ENCODE peak calls at places on chromosome 9, in six cellular contexts. E, Y, H, L, Q and F are unnamed samples.

GRCh38 chr9:115444941-115445340 is 327.0 kb upstream of the TNC start:
- DNase-seq in H (no peak), E (no peak), Y (no peak), L (no peak), Q (no peak), F (no peak)

GRCh38 chr9:107137495-107138202 is 145.4 kb upstream of the RAD23B start:
- DNase-seq in E (no peak), Y (peak; percentile 33), Q (no peak), L (peak; percentile 76), H (peak; percentile 49), F (no peak)

GRCh38 chr9:36166150-36166927 is 2.8 kb upstream of the CCIN start:
- DNase-seq in L (peak; percentile 82), E (peak; percentile 96), H (peak; percentile 80), Q (peak; percentile 89), Y (peak; percentile 81), F (peak; percentile 74)

GRCh38 chr9:102867488-102867887 is 127.6 kb upstream of the CYLC2 start:
- DNase-seq in H (peak; percentile 3), L (no peak), Y (no peak), E (no peak), Q (no peak), F (no peak)

GRCh38 chr9:112175796-112176315 is 759 bp upstream of the SUSD1 start:
- DNase-seq in Q (no peak), H (no peak), Y (no peak), E (peak; percentile 47), L (peak; percentile 36), F (no peak)

GRCh38 chr9:77817590-77818311 is 169.6 kb upstream of the GNA14 start:
- DNase-seq in H (no peak), L (no peak), Q (no peak), E (no peak), Y (no peak), F (no peak)

GRCh38 chr9:136543280-136543679 is 2.6 kb downstream of the NOTCH1 start:
- DNase-seq in Q (no peak), H (no peak), Y (no peak), E (no peak), L (no peak), F (no peak)

GRCh38 chr9:83019246-83019645 is 43.7 kb downstream of the RASEF start:
- DNase-seq in Y (no peak), H (no peak), Q (no peak), E (no peak), L (no peak), F (no peak)

GRCh38 chr9:129612123-129612522 is 8.8 kb downstream of the C9orf50 start:
- DNase-seq in Y (no peak), L (no peak), Q (no peak), E (no peak), H (no peak), F (no peak)

GRCh38 chr9:121650220-121651013 is 1.0 kb upstream of the DAB2IP start:
- DNase-seq in H (peak; percentile 69), E (peak; percentile 93), L (no peak), Q (peak; percentile 92), Y (peak; percentile 56), F (peak; percentile 79)

GRCh38 chr9:100714372-100715099 is 136.7 kb downstream of the CAVIN4 start:
- DNase-seq in E (peak; percentile 88), Y (peak; percentile 48), Q (peak; percentile 75), H (peak; percentile 2), L (peak; percentile 83), F (peak; percentile 78)

GRCh38 chr9:120791161-120791560 is 2.1 kb downstream of the FBXW2 start:
- DNase-seq in L (no peak), E (no peak), Y (no peak), Q (no peak), H (no peak), F (no peak)

GRCh38 chr9:14730367-14730958 is 7.9 kb upstream of the CER1 start:
- DNase-seq in E (no peak), Y (no peak), Q (no peak), L (no peak), H (no peak), F (no peak)

GRCh38 chr9:38346811-38347735 is 45.4 kb upstream of the ALDH1B1 start:
- DNase-seq in Q (peak; percentile 31), L (no peak), E (peak; percentile 51), Y (no peak), H (no peak), F (no peak)

GRCh38 chr9:4743131-4743875 is 2.3 kb upstream of the AK3 start:
- DNase-seq in L (peak; percentile 12), E (no peak), H (peak; percentile 22), Y (no peak), Q (no peak), F (no peak)

GRCh38 chr9:112112519-112112918 is 62.6 kb downstream of the SUSD1 start:
- DNase-seq in L (peak; percentile 58), H (peak; percentile 93), Y (peak; percentile 92), E (no peak), Q (no peak), F (no peak)

GRCh38 chr9:134189167-134189474 is 24.8 kb upstream of the RNU6ATAC start:
- DNase-seq in E (no peak), L (no peak), Y (no peak), Q (no peak), H (peak; percentile 22), F (no peak)

DNA sequence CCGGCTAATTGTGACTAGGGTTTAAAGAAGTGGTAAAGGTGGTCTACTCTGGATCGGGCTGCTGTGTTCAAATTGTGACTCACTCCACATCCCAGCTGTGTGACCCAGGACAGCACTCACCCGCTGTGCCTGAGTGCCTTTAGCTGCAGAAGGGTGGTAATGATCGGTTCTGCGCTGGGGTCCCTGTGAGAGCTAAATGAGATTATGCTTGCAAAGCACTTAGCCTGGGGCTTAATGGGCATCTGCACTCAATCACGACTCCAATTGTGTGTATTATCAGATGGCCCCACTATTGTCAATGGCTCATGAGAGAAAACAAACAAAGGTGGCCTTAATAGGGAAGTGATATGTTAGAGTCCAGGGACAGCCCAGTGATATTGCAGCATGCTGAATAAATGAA is 25.1 kb upstream of the TBC1D2 start:
- DNase-seq in L (no peak), E (no peak), Y (no peak), H (no peak), Q (no peak), F (no peak)
- H3K18ac ChIP-seq in L (no peak overlapping the region), E (no peak overlapping the region), Y (no peak overlapping the region), H (no peak overlapping the region), Q (no peak overlapping the region), F (no peak overlapping the region)

GRCh38 chr9:3361115-3361514 is 164.7 kb downstream of the RFX3 start:
- DNase-seq in Q (no peak), E (no peak), Y (no peak), H (no peak), L (no peak), F (no peak)
- H4K91ac ChIP-seq in Q (no peak overlapping the region), E (no peak overlapping the region), Y (no peak overlapping the region), H (no peak overlapping the region), L (no peak overlapping the region), F (no peak overlapping the region)

DNA sequence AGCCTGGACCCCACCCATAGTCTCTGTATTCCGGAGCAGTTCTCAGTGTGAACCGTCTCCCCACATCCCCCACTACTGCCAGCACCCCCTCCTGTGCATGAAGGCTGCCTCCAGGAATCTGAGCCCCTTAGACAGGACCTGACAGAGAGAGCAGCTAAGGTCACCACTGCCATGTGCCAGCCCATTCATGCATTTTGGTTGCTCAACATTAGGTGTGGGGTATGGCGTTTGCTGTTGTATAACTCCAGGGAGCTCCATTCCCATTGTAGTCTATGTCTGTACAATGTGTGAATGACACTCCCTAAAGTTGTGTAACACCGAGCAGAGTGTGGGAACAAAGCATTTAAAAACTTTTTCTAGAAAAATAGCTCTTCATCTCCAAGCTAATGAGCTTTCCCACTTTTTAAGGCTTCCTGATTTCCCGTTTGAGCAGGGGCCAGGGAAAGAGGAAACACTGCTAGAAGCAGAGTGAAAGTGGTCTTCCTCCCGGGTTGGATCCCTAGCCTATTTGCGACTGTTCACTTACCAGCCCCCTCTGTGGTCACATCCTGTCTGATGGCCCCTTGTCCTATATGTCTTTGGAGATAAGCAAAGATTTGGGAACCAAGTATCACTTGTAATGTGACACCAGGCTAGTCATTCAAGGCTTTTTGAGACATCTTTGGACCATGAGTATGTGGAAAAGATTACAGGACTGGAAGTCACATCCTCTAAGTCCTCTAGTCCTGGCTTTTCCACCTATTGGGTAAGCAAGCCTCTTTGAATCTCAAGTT is 5.9 kb downstream of the DNAJB5 start:
- DNase-seq in H (peak; percentile 38), L (peak; percentile 63), Q (no peak), E (no peak), Y (peak; percentile 55), F (no peak)
- H3K18ac ChIP-seq in H (peak overlapping the region; percentile 18), L (no peak overlapping the region), Q (no peak overlapping the region), E (no peak overlapping the region), Y (no peak overlapping the region), F (no peak overlapping the region)

GRCh38 chr9:131752231-131752884 is 12.5 kb upstream of the RAPGEF1 start:
- DNase-seq in H (no peak), Q (no peak), E (no peak), L (no peak), Y (no peak), F (no peak)

GRCh38 chr9:131744715-131745201 is 4.9 kb upstream of the RAPGEF1 start:
- DNase-seq in L (peak; percentile 99), Y (no peak), E (no peak), Q (no peak), H (no peak), F (no peak)

GRCh38 chr9:131745611-131746010 is 5.7 kb upstream of the RAPGEF1 start:
- DNase-seq in L (peak; percentile 97), Q (no peak), Y (no peak), H (no peak), E (no peak), F (no peak)

GRCh38 chr9:131747352-131747751 is 7.5 kb upstream of the RAPGEF1 start:
- DNase-seq in L (peak; percentile 90), H (peak; percentile 81), E (no peak), Y (peak; percentile 58), Q (no peak), F (no peak)

DNA sequence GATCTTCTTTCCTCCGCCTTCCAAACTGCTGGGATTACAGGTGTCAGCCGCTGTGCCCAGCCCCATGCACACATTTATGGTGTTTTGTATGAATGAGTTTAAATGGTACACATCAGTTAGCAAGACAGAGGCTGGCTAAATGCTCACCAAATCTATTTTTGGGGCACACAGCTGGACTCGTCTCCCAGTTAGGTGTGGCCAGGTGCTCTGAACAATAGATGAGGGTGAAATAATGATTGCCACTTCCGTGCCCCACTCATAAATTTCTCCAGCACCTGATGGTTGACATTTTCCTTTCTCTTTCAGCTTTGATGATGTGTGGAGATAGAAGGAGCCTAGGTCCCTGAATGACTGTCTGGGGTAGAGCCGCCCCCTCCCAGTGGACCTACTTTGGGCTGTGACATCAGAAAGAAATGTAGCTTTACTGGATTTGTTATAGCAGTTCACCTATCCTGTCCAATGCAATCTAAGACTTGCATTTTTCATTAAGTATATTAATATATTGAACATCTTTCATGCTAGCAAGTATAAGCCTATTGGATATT is 8.6 kb upstream of the RAPGEF1 start:
- DNase-seq in H (no peak), Q (no peak), L (no peak), Y (no peak), E (no peak), F (no peak)
- H4K91ac ChIP-seq in H (no peak overlapping the region), Q (no peak overlapping the region), L (no peak overlapping the region), Y (no peak overlapping the region), E (no peak overlapping the region), F (no peak overlapping the region)

GRCh38 chr9:117074782-117075510 is 339.9 kb downstream of the ASTN2 start:
- DNase-seq in H (no peak), L (no peak), Y (no peak), Q (no peak), E (no peak), F (no peak)
- H3K18ac ChIP-seq in H (no peak overlapping the region), L (no peak overlapping the region), Y (no peak overlapping the region), Q (no peak overlapping the region), E (no peak overlapping the region), F (no peak overlapping the region)